ENCODE peak calls at places on chromosomes 1 and 21, in four cellular contexts. S, Y, N and L are unnamed samples.

GRCh38 chr1:27521336-27522147 is 31.6 kb upstream of the WASF2 start:
- DNase-seq in S (no peak), Y (no peak), N (no peak), L (no peak)

GRCh38 chr1:248268178-248268577 is 9.6 kb downstream of the OR2T33 start:
- DNase-seq in S (no peak), Y (no peak), N (no peak), L (no peak)

GRCh38 chr1:194294006-194294405 is 1107.6 kb upstream of the B3GALT2 start:
- DNase-seq in S (no peak), Y (no peak), N (no peak), L (no peak)

GRCh38 chr1:41383094-41383852 is 22.0 kb downstream of the FOXO6 start:
- DNase-seq in S (no peak), Y (no peak), N (peak), L (no peak)

GRCh38 chr1:155909894-155910293 is 1.3 kb downstream of the RIT1 start:
- DNase-seq in S (no peak), Y (no peak), N (peak), L (no peak)

GRCh38 chr1:6667139-6667538 is 34.5 kb downstream of the DNAJC11 start:
- DNase-seq in S (no peak), Y (no peak), N (no peak), L (no peak)

GRCh38 chr1:71919812-71920509 is 362.4 kb downstream of the NEGR1 start:
- DNase-seq in S (no peak), Y (no peak), N (no peak), L (no peak)

GRCh38 chr1:240860023-240860422 is 248.1 kb upstream of the GREM2 start:
- DNase-seq in S (no peak), Y (no peak), N (no peak), L (no peak)

GRCh38 chr1:9774744-9775679 is 48.8 kb downstream of the CLSTN1 start:
- DNase-seq in S (no peak), Y (no peak), N (no peak), L (no peak)

GRCh38 chr21:15061747-15062146 is 3.1 kb downstream of the NRIP1 start:
- DNase-seq in S (no peak), Y (no peak), N (no peak), L (no peak)
- H3K4me3 ChIP-seq in S (peak), Y (no peak), N (peak), L (peak)

DNA sequence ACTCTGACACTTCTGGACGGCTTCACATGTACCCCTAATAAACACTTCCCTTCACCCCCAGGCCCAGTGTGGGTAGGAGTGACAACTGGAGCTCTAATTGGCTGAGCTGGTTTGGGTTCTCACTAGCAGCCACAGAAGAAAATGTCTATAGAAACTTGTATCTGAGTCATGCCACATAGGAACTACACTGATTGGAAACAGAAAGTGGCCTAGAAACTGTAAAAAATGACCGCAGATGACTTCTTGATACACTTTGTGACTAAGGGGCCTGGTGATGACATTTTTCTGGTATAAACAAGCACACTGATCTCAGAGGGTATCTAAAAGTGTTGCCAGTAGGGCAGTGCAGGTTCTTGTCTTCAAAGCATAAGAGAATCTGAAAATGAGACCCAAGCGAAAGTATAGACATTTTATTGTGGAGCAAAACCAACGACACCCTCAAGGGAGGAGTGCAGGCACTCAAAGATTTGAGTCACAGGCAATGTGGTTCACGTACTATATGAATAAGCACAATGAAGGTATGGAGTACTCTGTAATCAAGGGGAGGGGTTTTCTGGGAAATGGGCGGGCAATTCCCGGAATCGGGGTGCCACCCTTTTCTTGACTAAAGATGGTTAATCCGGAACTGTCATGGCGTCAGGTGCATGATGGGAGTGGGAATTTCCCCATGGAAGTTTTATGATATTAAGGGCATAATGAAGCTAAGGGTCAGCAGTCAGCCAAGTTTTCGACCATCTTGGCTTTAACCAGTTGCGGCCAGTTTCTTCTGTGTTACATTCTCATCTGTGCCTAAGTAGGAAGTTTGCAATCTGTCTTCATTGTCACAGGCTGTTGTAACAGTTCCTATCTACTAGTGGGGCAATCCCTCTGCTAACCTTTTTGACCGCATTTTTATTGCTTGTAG is at the start of gene AIM2:
- DNase-seq in S (peak), Y (peak), N (no peak), L (peak)
- H3K4me3 ChIP-seq in S (no peak), Y (no peak), N (no peak), L (peak)

GRCh38 chr1:1778827-1779675 is 781 bp upstream of the NADK start:
- DNase-seq in S (no peak), Y (peak), N (no peak), L (peak)

GRCh38 chr1:1777950-1778826 is at the start of gene NADK:
- DNase-seq in S (no peak), Y (peak), N (peak), L (peak)

GRCh38 chr1:1780598-1781525 is 2.6 kb upstream of the NADK start:
- DNase-seq in S (no peak), Y (peak), N (no peak), L (no peak)

GRCh38 chr1:1781526-1781903 is 3.2 kb upstream of the NADK start:
- DNase-seq in S (no peak), Y (peak), N (no peak), L (no peak)

GRCh38 chr1:1779691-1780597 is 1.7 kb upstream of the NADK start:
- DNase-seq in S (no peak), Y (peak), N (peak), L (peak)
- H3K4me3 ChIP-seq in S (no peak), Y (no peak), N (no peak), L (peak)

GRCh38 chr1:178086294-178087255 is 7.3 kb upstream of the RASAL2 start:
- DNase-seq in S (no peak), Y (no peak), N (peak), L (no peak)
- H3K4me3 ChIP-seq in S (no peak), Y (no peak), N (no peak), L (no peak)